ENCODE peak calls at places on chromosomes 5 and 9, in seven cellular contexts. L, P, O, C, J, M and Q are unnamed samples. For H3K36me3, the result is how much of the 10 kb centered on the place peaks cover.

GRCh38 chr9:29150606-29151005 is 1577.3 kb upstream of the C9orf72 start:
- DNase-seq in O (no peak), L (no peak), J (no peak), C (no peak), M (no peak), P (no peak), Q (no peak)

GRCh38 chr5:85293139-85293785 is 908.6 kb upstream of the EDIL3 start:
- DNase-seq in L (no peak), M (no peak), P (peak), O (no peak), J (no peak), C (no peak), Q (no peak)

GRCh38 chr9:87338075-87338989 is 159.3 kb upstream of the DAPK1 start:
- DNase-seq in M (no peak), J (no peak), P (no peak), L (no peak), C (no peak), O (no peak), Q (peak)

GRCh38 chr9:17024129-17024528 is 110.7 kb upstream of the CNTLN start:
- DNase-seq in O (no peak), J (no peak), C (no peak), P (no peak), M (no peak), L (no peak), Q (no peak)

GRCh38 chr5:68368686-68369359 is 153.3 kb downstream of the PIK3R1 start:
- DNase-seq in C (no peak), P (no peak), M (no peak), L (no peak), J (no peak), O (no peak), Q (peak)

GRCh38 chr5:96967400-96967799 is 31.5 kb downstream of the LNPEP start:
- DNase-seq in O (no peak), M (no peak), J (no peak), L (peak), C (no peak), P (no peak), Q (no peak)

GRCh38 chr5:87403409-87403808 is 9.3 kb downstream of the CCNH start:
- DNase-seq in J (no peak), M (no peak), L (no peak), O (no peak), C (no peak), P (no peak), Q (no peak)

GRCh38 chr5:146877783-146878470 is 630 bp downstream of the PPP2R2B start:
- DNase-seq in O (no peak), L (no peak), M (no peak), C (peak), P (no peak), J (no peak), Q (no peak)

GRCh38 chr5:82169892-82170291 is 108.3 kb downstream of the RPS23 start:
- DNase-seq in M (no peak), L (no peak), J (no peak), C (no peak), P (no peak), O (no peak), Q (no peak)

GRCh38 chr5:116911074-116911473 is 336.5 kb upstream of the SEMA6A start:
- DNase-seq in L (no peak), O (no peak), J (no peak), C (no peak), P (no peak), M (no peak), Q (no peak)

GRCh38 chr5:38375423-38375822 is 117.1 kb downstream of the EGFLAM start:
- DNase-seq in O (no peak), J (no peak), C (no peak), P (no peak), M (no peak), L (no peak), Q (no peak)

GRCh38 chr5:100706796-100707195 is 171.6 kb downstream of the FAM174A start:
- DNase-seq in L (peak), C (no peak), P (no peak), M (no peak), O (no peak), J (no peak), Q (no peak)

GRCh38 chr5:1004598-1005361 is 3.8 kb upstream of the NKD2 start:
- DNase-seq in C (peak), P (no peak), M (no peak), L (peak), J (no peak), O (peak), Q (no peak)

GRCh38 chr9:137453643-137454081 is 5.5 kb downstream of the NSMF start:
- DNase-seq in O (peak), L (peak), M (no peak), C (peak), J (no peak), P (peak), Q (no peak)

GRCh38 chr9:111959468-111959941 is 62.9 kb downstream of the UGCG start:
- DNase-seq in J (no peak), O (no peak), M (peak), C (no peak), P (peak), L (peak), Q (no peak)

GRCh38 chr5:111756701-111757581 is at the start of gene NREP:
- DNase-seq in M (peak), L (peak), C (peak), P (peak), O (peak), J (peak), Q (peak)

GRCh38 chr9:21789541-21790037 is 12.8 kb upstream of the MTAP start:
- DNase-seq in L (peak), C (no peak), O (peak), J (peak), P (peak), M (peak), Q (no peak)

GRCh38 chr5:53877243-53877642 is 316.8 kb downstream of the NDUFS4 start:
- DNase-seq in J (no peak), C (no peak), P (no peak), M (no peak), L (no peak), O (no peak), Q (no peak)

GRCh38 chr9:65411901-65412300 is 126.9 kb upstream of the FOXD4L5 start:
- DNase-seq in O (no peak), P (no peak), M (no peak), J (no peak), L (no peak), C (peak), Q (no peak)

DNA sequence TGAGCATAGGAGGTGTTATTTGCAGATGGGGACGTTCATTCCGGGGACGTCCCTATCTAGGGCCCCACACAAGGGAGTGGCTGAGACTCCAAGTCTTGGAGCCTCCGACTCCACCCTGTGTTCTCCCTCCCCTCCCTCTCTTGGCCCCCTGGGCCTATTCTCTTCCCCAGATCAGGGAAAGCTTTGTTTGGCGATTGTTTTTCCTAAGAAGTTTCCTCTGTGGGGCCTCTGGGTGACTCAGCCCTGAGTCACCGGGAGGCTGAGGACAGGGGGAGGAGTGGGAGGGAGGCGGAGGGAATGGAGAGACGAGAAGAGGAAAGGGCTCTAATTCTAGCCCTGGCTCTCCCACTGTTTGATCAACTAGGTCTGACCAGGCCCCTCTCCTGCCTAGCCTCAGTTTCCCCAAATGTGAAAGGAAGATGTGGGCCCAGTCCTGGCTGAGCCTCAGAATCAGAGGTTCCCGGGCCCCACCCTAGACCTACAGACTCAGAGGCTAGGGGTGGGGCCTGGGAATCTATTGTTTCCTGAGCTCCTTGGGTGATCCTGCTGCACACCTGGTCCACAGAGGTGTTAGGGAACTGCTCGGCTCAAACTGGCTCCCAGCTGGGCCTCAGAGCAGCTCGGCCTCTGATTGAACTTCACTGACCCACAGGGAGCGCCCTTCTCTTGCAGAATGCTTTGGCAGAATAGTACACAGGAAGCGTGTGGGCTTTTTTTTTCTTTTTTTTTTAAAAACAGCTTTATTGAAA is 19.2 kb downstream of the GSN start:
- DNase-seq in M (peak), L (peak), C (no peak), J (no peak), P (peak), O (peak), Q (peak)
- TF ChIP-seq POLR2AphosphoS5 in M (peak), L (peak), C (peak), J (no peak), P (no peak), O (peak), Q (no peak)

DNA sequence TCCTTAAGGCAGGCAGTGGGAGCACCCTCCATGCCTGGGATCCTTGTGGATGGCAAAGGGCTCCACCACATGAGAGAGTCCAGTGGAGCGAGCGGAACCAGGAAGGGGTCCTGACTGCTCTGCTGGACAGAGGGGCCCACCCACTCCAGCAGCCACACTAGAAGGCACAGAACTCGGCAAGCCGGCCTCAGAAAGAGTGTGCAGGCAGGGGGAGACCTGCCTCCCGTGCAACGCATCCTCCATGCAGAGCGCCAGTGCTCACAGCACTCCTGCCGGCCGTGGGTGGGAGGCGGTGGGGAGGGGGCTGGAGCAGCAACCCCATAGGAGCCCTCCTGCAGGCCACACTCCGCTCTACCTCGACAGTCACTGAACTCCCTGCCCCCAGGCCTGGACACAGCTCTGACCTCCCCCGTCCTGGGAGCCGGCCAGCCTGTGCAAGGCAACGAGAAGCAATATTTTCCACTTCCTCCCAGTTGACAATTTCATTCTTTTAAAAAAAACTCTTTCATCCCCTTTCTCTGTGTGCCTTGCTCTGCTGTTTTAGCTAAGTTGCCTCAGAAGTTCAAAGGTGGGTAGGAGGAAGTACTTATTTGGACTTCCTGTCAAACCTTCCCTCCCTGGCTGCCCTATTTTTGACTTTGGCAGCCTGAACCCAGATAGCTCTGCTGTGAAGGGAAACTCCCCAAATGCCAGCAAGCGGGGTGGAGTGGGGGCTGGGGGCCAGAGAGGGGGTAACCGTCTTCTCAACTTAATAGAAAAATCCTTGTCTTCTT is 5.3 kb upstream of the LCP2 start:
- DNase-seq in L (no peak), M (no peak), O (no peak), C (peak), P (no peak), J (peak), Q (no peak)
- H3K36me3 ChIP-seq in L (under half), M (under half), O (under half), C (under half), P (under half), J (under half), Q (under half)

GRCh38 chr5:177094224-177095087 is 7.7 kb downstream of the FGFR4 start:
- DNase-seq in O (no peak), M (no peak), C (no peak), L (no peak), P (peak), J (no peak), Q (no peak)
- TF ChIP-seq POLR2AphosphoS5 in O (no peak), M (no peak), C (peak), L (no peak), P (peak), J (no peak), Q (peak)

GRCh38 chr5:39399135-39400036 is 25.4 kb downstream of the DAB2 start:
- DNase-seq in C (no peak), O (no peak), M (peak), J (no peak), L (peak), P (peak), Q (no peak)

GRCh38 chr5:39395521-39395920 is 29.3 kb downstream of the DAB2 start:
- DNase-seq in M (no peak), J (no peak), P (no peak), L (no peak), O (no peak), C (no peak), Q (no peak)

GRCh38 chr5:39400711-39401385 is 23.9 kb downstream of the DAB2 start:
- DNase-seq in L (no peak), J (no peak), O (no peak), M (no peak), C (no peak), P (peak), Q (no peak)

DNA sequence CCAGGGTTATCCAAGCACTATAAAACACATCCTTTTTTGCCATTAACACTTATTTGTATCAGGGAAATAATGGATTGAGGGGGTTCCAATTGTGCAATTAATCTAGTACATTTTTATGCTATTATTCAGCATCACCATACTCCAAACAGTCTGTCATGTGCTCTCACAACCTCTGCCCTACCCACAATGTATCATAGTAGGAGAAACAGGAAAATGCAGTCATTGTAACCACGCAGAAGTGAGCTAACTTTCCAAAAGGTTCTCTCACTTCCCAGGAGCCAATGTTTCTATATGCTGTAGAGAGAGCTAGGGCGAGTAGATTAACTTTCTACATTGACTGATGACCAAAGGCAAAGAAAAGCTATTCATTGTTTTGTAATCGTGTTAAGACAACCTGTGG is 29.8 kb downstream of the DAB2 start:
- DNase-seq in J (no peak), P (no peak), C (no peak), O (no peak), L (peak), M (no peak), Q (no peak)
- H3K36me3 ChIP-seq in J (under half), P (under half), C (under half), O (under half), L (under half), M (under half), Q (under half)